ENCODE peak calls at places on chromosomes 6 and 20, in six cellular contexts. I is endothelial cell of umbilical vein, S is colonic mucosa, V is PC-3, Q is lung, D is stomach. P is an unnamed sample.
A peak's percentile ranks its signal among the peaks of the same experiment; 100 is the strongest.

GRCh38 chr6:110534731-110535164 is 58.3 kb upstream of the SLC22A16 start:
- DNase-seq in I (no peak), S (peak; percentile 29), V (peak; percentile 73), Q (no peak), D (no peak), P (peak; percentile 69)

GRCh38 chr6:134830945-134831344 is 119.0 kb downstream of the ALDH8A1 start:
- DNase-seq in I (no peak), S (no peak), V (no peak), Q (no peak), D (no peak), P (no peak)

GRCh38 chr6:143596857-143597256 is 80.9 kb upstream of the PHACTR2 start:
- DNase-seq in I (no peak), S (no peak), V (no peak), Q (no peak), D (no peak), P (peak; percentile 68)

GRCh38 chr6:167073679-167074274 is 49.1 kb upstream of the CCR6 start:
- DNase-seq in I (no peak), S (no peak), V (no peak), Q (no peak), D (no peak), P (no peak)

GRCh38 chr6:163438940-163439335 is 24.4 kb downstream of the QKI start:
- DNase-seq in I (no peak), S (no peak), V (no peak), Q (no peak), D (peak; percentile 62), P (peak; percentile 33)

GRCh38 chr6:34953084-34954025 is 64.3 kb downstream of the ANKS1A start:
- DNase-seq in I (peak; percentile 70), S (no peak), V (peak; percentile 92), Q (no peak), D (no peak), P (peak; percentile 91)

GRCh38 chr6:138724015-138724414 is 49.6 kb upstream of the CCDC28A start:
- DNase-seq in I (peak; percentile 72), S (no peak), V (no peak), Q (no peak), D (peak; percentile 28), P (peak; percentile 78)

GRCh38 chr6:69584913-69585729 is 211.7 kb downstream of the LMBRD1 start:
- DNase-seq in I (no peak), S (no peak), V (no peak), Q (no peak), D (no peak), P (peak; percentile 94)

GRCh38 chr20:48897298-48898044 is 24.0 kb upstream of the ARFGEF2 start:
- DNase-seq in I (peak; percentile 64), S (no peak), V (peak; percentile 96), Q (no peak), D (no peak), P (peak; percentile 86)

GRCh38 chr6:48068326-48069191 is 42.4 kb downstream of the PTCHD4 start:
- DNase-seq in I (no peak), S (no peak), V (no peak), Q (no peak), D (no peak), P (peak; percentile 23)

GRCh38 chr6:20232188-20232587 is 19.9 kb upstream of the MBOAT1 start:
- DNase-seq in I (no peak), S (no peak), V (no peak), Q (no peak), D (no peak), P (no peak)

GRCh38 chr20:24837721-24838456 is 111.2 kb upstream of the CST7 start:
- DNase-seq in I (no peak), S (no peak), V (no peak), Q (no peak), D (no peak), P (peak; percentile 10)

GRCh38 chr20:54218470-54218869 is 10.6 kb downstream of the PFDN4 start:
- DNase-seq in I (peak; percentile 67), S (no peak), V (no peak), Q (no peak), D (no peak), P (no peak)

GRCh38 chr6:81366970-81367369 is 385.5 kb downstream of the TENT5A start:
- DNase-seq in I (no peak), S (no peak), V (no peak), Q (no peak), D (no peak), P (no peak)

GRCh38 chr6:45367999-45368398 is 9.7 kb downstream of the SUPT3H start:
- DNase-seq in I (no peak), S (no peak), V (no peak), Q (no peak), D (no peak), P (no peak)

GRCh38 chr6:10904015-10904414 is 17.2 kb downstream of the SYCP2L start:
- DNase-seq in I (no peak), S (no peak), V (no peak), Q (no peak), D (no peak), P (no peak)

GRCh38 chr6:135358251-135358821 is 139.2 kb downstream of the AHI1 start:
- DNase-seq in I (peak; percentile 46), S (no peak), V (peak; percentile 68), Q (no peak), D (no peak), P (peak; percentile 84)

GRCh38 chr6:54617730-54618129 is 228.8 kb upstream of the FAM83B start:
- DNase-seq in I (peak; percentile 68), S (no peak), V (peak; percentile 63), Q (no peak), D (no peak), P (peak; percentile 61)

GRCh38 chr20:50014570-50015562 is 32.1 kb downstream of the SNAI1 start:
- DNase-seq in I (no peak), S (no peak), V (no peak), Q (no peak), D (no peak), P (no peak)

GRCh38 chr20:53570446-53571276 is 23.0 kb downstream of the ZNF217 start:
- DNase-seq in I (no peak), S (no peak), V (no peak), Q (no peak), D (peak; percentile 68), P (no peak)

GRCh38 chr6:128932061-128932460 is 49.1 kb downstream of the LAMA2 start:
- DNase-seq in I (no peak), S (no peak), V (peak; percentile 68), Q (no peak), D (no peak), P (peak; percentile 29)

GRCh38 chr6:19433101-19433500 is 404.1 kb upstream of the ID4 start:
- DNase-seq in I (no peak), S (no peak), V (peak; percentile 68), Q (no peak), D (no peak), P (no peak)

GRCh38 chr6:140713495-140713894 is 1339.0 kb upstream of the CITED2 start:
- DNase-seq in I (no peak), S (no peak), V (no peak), Q (no peak), D (no peak), P (no peak)

GRCh38 chr20:63645218-63645617 is 8.0 kb downstream of the STMN3 start:
- DNase-seq in I (no peak), S (no peak), V (no peak), Q (no peak), D (no peak), P (no peak)

GRCh38 chr20:38726849-38727601 is 2.7 kb downstream of the SLC32A1 start:
- DNase-seq in I (peak; percentile 31), S (peak; percentile 30), V (no peak), Q (no peak), D (no peak), P (no peak)

GRCh38 chr6:163356324-163356723 is 58.2 kb upstream of the QKI start:
- DNase-seq in I (peak; percentile 79), S (peak; percentile 21), V (peak; percentile 67), Q (no peak), D (no peak), P (peak; percentile 89)

GRCh38 chr6:80280258-80281010 is 174.0 kb downstream of the BCKDHB start:
- DNase-seq in I (no peak), S (no peak), V (peak; percentile 4), Q (no peak), D (no peak), P (no peak)

DNA sequence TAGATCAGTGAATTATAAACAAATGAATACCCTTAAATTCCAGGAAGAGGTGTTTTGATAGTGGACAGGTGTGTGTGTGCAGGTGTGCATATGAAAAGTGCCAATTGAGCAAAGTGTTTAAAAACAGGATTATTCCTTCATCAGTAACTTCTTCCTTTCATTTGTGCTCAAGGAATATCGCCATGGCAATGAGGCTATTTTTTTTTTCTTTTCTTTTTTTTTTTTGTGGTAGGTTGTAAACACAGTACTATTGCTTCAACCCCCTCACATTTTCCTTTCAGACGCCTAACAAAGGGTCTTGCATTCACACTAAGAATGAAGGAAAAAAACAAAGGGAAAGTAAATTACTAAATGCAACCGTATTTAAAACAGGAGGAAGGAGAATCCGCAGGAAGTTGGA is 2.0 kb upstream of the HSPA1B start:
- DNase-seq in I (no peak), S (no peak), V (no peak), Q (no peak), D (no peak), P (peak; percentile 32)
- H3K27ac ChIP-seq in I (no peak overlapping the region), S (peak overlapping the region; percentile 99), V (peak overlapping the region; percentile 82), Q (peak overlapping the region; percentile 76), D (peak overlapping the region; percentile 99), P (no peak overlapping the region)

DNA sequence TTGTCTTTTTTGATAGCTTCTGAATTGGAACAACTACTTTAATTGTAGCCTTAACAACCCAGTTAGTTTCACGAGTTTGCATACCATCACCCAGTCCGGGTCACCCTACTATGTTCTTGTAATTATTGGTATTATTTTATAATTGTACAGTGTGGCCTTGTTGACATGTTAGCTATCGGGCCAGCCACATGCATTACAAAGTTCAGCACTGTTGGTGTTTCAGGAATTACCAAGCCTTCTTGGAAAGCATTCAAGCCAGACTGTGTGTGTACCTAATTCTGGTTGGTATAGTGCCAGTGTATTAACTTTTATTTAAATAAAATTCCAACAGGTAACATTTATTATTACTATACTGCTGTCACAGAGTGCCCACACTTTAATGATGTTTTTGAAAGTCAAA is 150.9 kb downstream of the JARID2 start:
- DNase-seq in I (no peak), S (no peak), V (no peak), Q (no peak), D (peak; percentile 44), P (no peak)
- H3K4me1 ChIP-seq in I (peaks cover 5% of the 10 kb centered on the region), S (peaks cover 4% of the 10 kb centered on the region), V (peaks cover 24% of the 10 kb centered on the region), Q (peaks cover 18% of the 10 kb centered on the region), D (peaks cover 27% of the 10 kb centered on the region), P (peaks cover 9% of the 10 kb centered on the region)

GRCh38 chr20:20366896-20367680 is 816 bp upstream of the INSM1 start:
- DNase-seq in I (no peak), S (no peak), V (no peak), Q (no peak), D (no peak), P (no peak)

GRCh38 chr20:20364747-20365558 is 3.0 kb upstream of the INSM1 start:
- DNase-seq in I (no peak), S (no peak), V (no peak), Q (no peak), D (no peak), P (no peak)

GRCh38 chr20:20365593-20365992 is 2.3 kb upstream of the INSM1 start:
- DNase-seq in I (no peak), S (no peak), V (no peak), Q (no peak), D (no peak), P (no peak)

GRCh38 chr20:20367681-20368413 is at the start of gene INSM1:
- DNase-seq in I (no peak), S (no peak), V (no peak), Q (no peak), D (no peak), P (no peak)

GRCh38 chr20:20366551-20366895 is 1.4 kb upstream of the INSM1 start:
- DNase-seq in I (no peak), S (no peak), V (no peak), Q (no peak), D (no peak), P (no peak)
- H3K27ac ChIP-seq in I (no peak overlapping the region), S (no peak overlapping the region), V (no peak overlapping the region), Q (no peak overlapping the region), D (no peak overlapping the region), P (no peak overlapping the region)

GRCh38 chr20:57680934-57681914 is 28.6 kb downstream of the PMEPA1 start:
- DNase-seq in I (no peak), S (no peak), V (no peak), Q (no peak), D (no peak), P (no peak)
- H3K4me1 ChIP-seq in I (peaks cover 3% of the 10 kb centered on the region), S (peaks cover 17% of the 10 kb centered on the region), V (peaks cover 10% of the 10 kb centered on the region), Q (peaks cover 11% of the 10 kb centered on the region), D (peaks cover 12% of the 10 kb centered on the region), P (peaks cover 8% of the 10 kb centered on the region)